ENCODE peak calls at places on chromosomes 13 and 19, in four cellular contexts. P is upper lobe of right lung, V is NCI-H1092, I is RWPE1. A is an unnamed sample.

GRCh38 chr13:36553501-36553900 is 120.3 kb upstream of the SERTM1 start:
- DNase-seq in I (no peak), V (no peak), P (no peak), A (no peak)

GRCh38 chr13:39601636-39602035 is 1.4 kb downstream of the LHFPL6 start:
- DNase-seq in I (no peak), V (no peak), P (no peak), A (no peak)

GRCh38 chr19:35752746-35753350 is 4.0 kb downstream of the HSPB6 start:
- DNase-seq in P (no peak), I (no peak), V (no peak), A (no peak)

GRCh38 chr19:4712771-4713170 is 10.9 kb downstream of the DPP9 start:
- DNase-seq in V (no peak), P (no peak), I (no peak), A (no peak)

GRCh38 chr13:105994340-105994739 is 541.1 kb downstream of the EFNB2 start:
- DNase-seq in I (no peak), P (no peak), V (no peak), A (no peak)

GRCh38 chr13:99308481-99309087 is 1.4 kb upstream of the GPR183 start:
- DNase-seq in P (no peak), V (no peak), I (no peak), A (no peak)

GRCh38 chr13:88107486-88108044 is 436.4 kb downstream of the SLITRK5 start:
- DNase-seq in I (no peak), V (no peak), P (no peak), A (no peak)

GRCh38 chr13:114141261-114141996 is 9.0 kb upstream of the RASA3 start:
- DNase-seq in V (no peak), P (no peak), I (no peak), A (no peak)